ENCODE peak calls at places on chromosomes 4 and X, in six cellular contexts. V, X, O, N, Y and B are unnamed samples.

GRCh38 chr4:186570193-186570996 is 15.0 kb upstream of the MTNR1A start:
- DNase-seq in V (no peak), N (no peak), X (peak; percentile 64), Y (peak; percentile 55), O (no peak), B (no peak)

GRCh38 chrX:19563746-19564145 is 48.4 kb upstream of the MAP3K15 start:
- DNase-seq in O (no peak), X (no peak), N (no peak), Y (no peak), V (no peak), B (no peak)

GRCh38 chr4:44652002-44652401 is 577 bp upstream of the YIPF7 start:
- DNase-seq in X (no peak), O (no peak), N (no peak), Y (no peak), V (no peak), B (no peak)

GRCh38 chr4:107862658-107863057 is 37.9 kb downstream of the SGMS2 start:
- DNase-seq in N (peak; percentile 5), Y (peak; percentile 69), O (peak; percentile 97), V (no peak), X (peak; percentile 25), B (no peak)

GRCh38 chrX:36983831-36984230 is 24.3 kb upstream of the FAM47C start:
- DNase-seq in O (no peak), N (no peak), Y (no peak), X (no peak), V (no peak), B (no peak)

GRCh38 chr4:186934841-186935443 is 211.3 kb upstream of the FAT1 start:
- DNase-seq in X (peak; percentile 55), N (no peak), Y (no peak), O (peak; percentile 75), V (no peak), B (no peak)

GRCh38 chr4:181150173-181150572 is 1093.0 kb upstream of the TENM3 start:
- DNase-seq in X (no peak), N (peak; percentile 6), Y (peak; percentile 9), V (no peak), O (no peak), B (no peak)

GRCh38 chrX:33416273-33416805 is 205.0 kb upstream of the DMD start:
- DNase-seq in X (no peak), O (no peak), V (no peak), Y (no peak), N (no peak), B (no peak)

GRCh38 chr4:184330008-184330400 is 112.3 kb upstream of the ENPP6 start:
- DNase-seq in X (no peak), O (peak; percentile 85), Y (peak; percentile 36), V (no peak), N (no peak), B (no peak)

GRCh38 chrX:261167-261857 is 19.9 kb upstream of the PLCXD1 start:
- DNase-seq in O (peak; percentile 24), X (peak; percentile 15), V (no peak), N (no peak), Y (peak; percentile 46), B (no peak)

GRCh38 chr4:41957634-41958033 is 22.4 kb downstream of the TMEM33 start:
- DNase-seq in V (no peak), N (peak; percentile 27), O (no peak), X (no peak), Y (no peak), B (peak; percentile 18)

GRCh38 chr4:146790515-146790914 is 151.8 kb downstream of the POU4F2 start:
- DNase-seq in Y (no peak), X (no peak), N (no peak), O (peak; percentile 59), V (no peak), B (no peak)

GRCh38 chr4:149676076-149676475 is 139.6 kb downstream of the IQCM start:
- DNase-seq in Y (peak; percentile 2), O (no peak), V (no peak), X (no peak), N (no peak), B (no peak)

GRCh38 chrX:38636949-38637819 is 75.8 kb downstream of the TSPAN7 start:
- DNase-seq in Y (no peak), X (no peak), V (no peak), O (no peak), N (peak; percentile 82), B (no peak)

GRCh38 chr4:111475696-111476095 is 669.6 kb upstream of the FAM241A start:
- DNase-seq in O (no peak), V (no peak), Y (no peak), N (no peak), X (no peak), B (no peak)

GRCh38 chrX:7985568-7985967 is 58.4 kb upstream of the PNPLA4 start:
- DNase-seq in Y (peak; percentile 74), X (no peak), O (peak; percentile 69), N (no peak), V (no peak), B (no peak)

GRCh38 chr4:142984871-142985585 is 138.9 kb upstream of the INPP4B start:
- DNase-seq in X (peak; percentile 19), O (peak; percentile 16), Y (peak; percentile 9), V (peak; percentile 18), N (peak; percentile 23), B (no peak)

GRCh38 chr4:133148690-133149363 is at the start of gene PCDH10:
- DNase-seq in Y (peak; percentile 94), N (peak; percentile 1), O (peak; percentile 77), V (no peak), X (peak; percentile 73), B (peak; percentile 32)

GRCh38 chrX:68953331-68953730 is 124.5 kb downstream of the EFNB1 start:
- DNase-seq in O (no peak), V (no peak), Y (no peak), N (no peak), X (no peak), B (no peak)

GRCh38 chr4:48041535-48042137 is 25.1 kb downstream of the NIPAL1 start:
- DNase-seq in Y (no peak), O (no peak), N (no peak), X (no peak), V (no peak), B (no peak)

GRCh38 chr4:15920723-15921591 is 17.6 kb downstream of the FGFBP1 start:
- DNase-seq in X (peak; percentile 63), Y (peak; percentile 99), V (no peak), N (no peak), O (peak; percentile 93), B (no peak)

GRCh38 chrX:49879656-49880277 is 483 bp downstream of the USP27X start:
- DNase-seq in X (no peak), N (no peak), Y (peak; percentile 1), V (no peak), O (no peak), B (no peak)

GRCh38 chrX:155744534-155744933 is 131.8 kb upstream of the TMLHE start:
- DNase-seq in N (no peak), Y (no peak), X (no peak), V (no peak), O (no peak), B (no peak)

GRCh38 chrX:155751131-155751530 is 130.0 kb upstream of the VAMP7 start:
- DNase-seq in V (no peak), X (no peak), O (no peak), N (no peak), Y (no peak), B (no peak)

GRCh38 chrX:155747520-155747919 is 133.6 kb upstream of the VAMP7 start:
- DNase-seq in V (no peak), X (peak; percentile 73), O (peak; percentile 2), N (no peak), Y (no peak), B (no peak)

DNA sequence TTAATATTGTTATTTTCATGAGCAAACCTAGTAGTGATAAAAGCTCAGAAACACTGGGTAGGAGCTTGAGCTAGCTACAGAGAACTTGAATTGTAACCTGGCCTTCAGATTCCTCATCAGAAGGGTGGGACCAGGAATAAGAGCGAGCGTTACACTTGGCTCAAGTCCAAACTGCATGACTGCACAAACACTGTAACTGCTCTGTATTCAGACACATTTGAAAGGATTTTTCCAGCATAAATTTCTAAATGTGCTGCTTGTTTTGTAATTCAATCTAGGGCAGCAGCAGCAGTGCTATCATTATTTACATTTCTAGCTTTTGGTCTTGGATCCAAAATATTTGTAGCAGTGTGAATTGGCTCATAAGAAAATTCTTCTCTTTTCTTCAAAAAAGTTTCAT is 133.0 kb upstream of the TMLHE start:
- DNase-seq in Y (peak; percentile 7), V (no peak), O (peak; percentile 35), N (peak; percentile 0), X (peak; percentile 75), B (no peak)
- H3K9ac ChIP-seq in Y (no peak overlapping the region), V (no peak overlapping the region), O (no peak overlapping the region), N (no peak overlapping the region), X (no peak overlapping the region), B (no peak overlapping the region)

GRCh38 chr4:123924536-123924935 is 527.9 kb downstream of the SPRY1 start:
- DNase-seq in Y (no peak), O (peak; percentile 4), N (no peak), X (no peak), V (no peak), B (no peak)
- H3K9ac ChIP-seq in Y (no peak overlapping the region), O (no peak overlapping the region), N (no peak overlapping the region), X (no peak overlapping the region), V (no peak overlapping the region), B (no peak overlapping the region)

GRCh38 chr4:101155859-101156430 is 191.4 kb downstream of the PPP3CA start:
- DNase-seq in Y (no peak), N (no peak), V (no peak), O (no peak), X (no peak), B (no peak)
- H3K9ac ChIP-seq in Y (no peak overlapping the region), N (no peak overlapping the region), V (no peak overlapping the region), O (no peak overlapping the region), X (no peak overlapping the region), B (no peak overlapping the region)

DNA sequence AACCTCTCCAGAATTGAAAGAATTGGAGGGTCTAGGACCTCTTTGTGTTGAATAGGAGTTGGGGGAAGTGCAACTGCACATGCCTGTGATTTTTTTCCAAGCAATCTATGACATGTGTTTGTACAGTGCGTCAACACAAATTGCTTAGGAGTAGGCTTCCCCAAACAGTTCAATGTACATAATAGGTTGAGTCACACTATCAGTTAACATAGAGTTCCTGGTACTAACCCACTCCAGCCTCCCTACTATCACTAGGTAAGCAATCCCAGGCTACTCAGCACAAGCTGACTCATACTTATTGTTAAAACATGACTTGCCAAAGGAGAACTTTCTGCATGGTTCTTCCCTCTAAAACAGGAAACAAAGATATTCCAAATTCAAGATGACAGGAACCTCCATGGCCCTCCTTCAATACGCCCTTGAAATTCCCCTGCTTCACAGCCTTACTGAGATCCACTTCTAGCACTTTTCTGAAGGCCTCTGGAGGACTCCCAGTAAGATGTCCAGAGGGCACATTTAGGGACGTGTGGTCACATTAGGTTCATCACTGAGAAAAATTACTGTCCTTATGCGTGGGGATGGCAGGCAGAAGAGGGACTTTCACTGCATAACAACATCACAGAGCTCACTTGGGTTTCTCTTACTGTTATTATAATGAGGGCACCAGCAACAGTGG is 8.4 kb upstream of the VSIG1 start:
- DNase-seq in Y (peak; percentile 84), O (peak; percentile 85), N (peak; percentile 89), V (no peak), X (peak; percentile 35), B (no peak)
- H3K9ac ChIP-seq in Y (no peak overlapping the region), O (no peak overlapping the region), N (no peak overlapping the region), V (no peak overlapping the region), X (no peak overlapping the region), B (no peak overlapping the region)

GRCh38 chrX:63784346-63784901 is 590 bp downstream of the ARHGEF9 start:
- DNase-seq in X (peak; percentile 41), O (no peak), Y (no peak), N (no peak), V (no peak), B (peak; percentile 9)
- H3K9ac ChIP-seq in X (peak overlapping the region; percentile 58), O (no peak overlapping the region), Y (no peak overlapping the region), N (no peak overlapping the region), V (peak overlapping the region; percentile 94), B (peak overlapping the region; percentile 76)